ENCODE peak calls at places on chromosome 20, in five cellular contexts. L is HCT116, A is SK-N-SH, S is OCI-LY7, J is GM23248. F is an unnamed sample. For H4K20me1, the result is how much of the 10 kb centered on the place peaks cover.

GRCh38 chr20:33301192-33301930 is 18.3 kb downstream of the BPIFB1 start:
- DNase-seq in L (no peak), J (peak), S (peak), A (no peak), F (no peak)

GRCh38 chr20:41047975-41048305 is 19.3 kb downstream of the TOP1 start:
- DNase-seq in L (no peak), A (no peak), S (peak), J (peak), F (no peak)

GRCh38 chr20:7744411-7744810 is 195.8 kb downstream of the HAO1 start:
- DNase-seq in S (no peak), J (peak), L (no peak), A (no peak), F (no peak)

GRCh38 chr20:3383878-3384495 is 23.5 kb downstream of the DNAAF9 start:
- DNase-seq in L (no peak), J (no peak), S (no peak), A (no peak), F (no peak)

GRCh38 chr20:61369731-61370520 is 117.9 kb downstream of the CDH4 start:
- DNase-seq in S (no peak), L (no peak), J (no peak), A (no peak), F (no peak)

GRCh38 chr20:15359056-15359455 is 1021.6 kb upstream of the FLRT3 start:
- DNase-seq in S (no peak), A (no peak), L (no peak), J (peak), F (no peak)

GRCh38 chr20:36866681-36867485 is 9.1 kb upstream of the TLDC2 start:
- DNase-seq in L (no peak), S (peak), J (peak), A (no peak), F (no peak)

GRCh38 chr20:44619294-44619693 is 32.2 kb downstream of the ADA start:
- DNase-seq in A (no peak), L (no peak), J (no peak), S (no peak), F (no peak)

GRCh38 chr20:61983965-61984364 is 81.7 kb downstream of the TAF4 start:
- DNase-seq in S (no peak), L (no peak), A (no peak), J (no peak), F (no peak)

GRCh38 chr20:61067221-61067620 is 184.8 kb upstream of the CDH4 start:
- DNase-seq in S (no peak), A (no peak), J (no peak), L (no peak), F (no peak)

GRCh38 chr20:51700809-51701285 is 67.3 kb downstream of the ATP9A start:
- DNase-seq in J (peak), L (peak), S (peak), A (peak), F (peak)

GRCh38 chr20:46808565-46808964 is 86.1 kb upstream of the EYA2 start:
- DNase-seq in A (no peak), L (no peak), J (no peak), S (no peak), F (no peak)

GRCh38 chr20:54980321-54980960 is 505.0 kb downstream of the DOK5 start:
- DNase-seq in A (peak), J (no peak), S (peak), L (no peak), F (peak)

GRCh38 chr20:35171753-35172433 is at the start of gene PROCR:
- DNase-seq in L (peak), S (no peak), J (peak), A (peak), F (peak)

GRCh38 chr20:41526327-41526726 is 91.8 kb downstream of the CHD6 start:
- DNase-seq in S (no peak), J (no peak), L (no peak), A (no peak), F (no peak)

GRCh38 chr20:7985916-7986315 is 33.6 kb downstream of the TMX4 start:
- DNase-seq in A (no peak), J (no peak), L (no peak), S (no peak), F (no peak)

GRCh38 chr20:23937303-23938117 is 51.1 kb downstream of the GGTLC1 start:
- DNase-seq in L (peak), S (peak), J (peak), A (peak), F (peak)

GRCh38 chr20:32820698-32821378 is 1.1 kb downstream of the MAPRE1 start:
- DNase-seq in A (peak), S (peak), L (no peak), J (no peak), F (peak)

GRCh38 chr20:29430531-29430930 is 1826.9 kb upstream of the DEFB115 start:
- DNase-seq in S (no peak), L (no peak), A (peak), J (no peak), F (no peak)

GRCh38 chr20:51938557-51939324 is 136.4 kb upstream of the SALL4 start:
- DNase-seq in A (no peak), J (peak), L (no peak), S (no peak), F (no peak)

GRCh38 chr20:1327241-1327653 is 1.7 kb downstream of the SDCBP2 start:
- DNase-seq in J (peak), S (no peak), L (no peak), A (no peak), F (no peak)

GRCh38 chr20:48632825-48633619 is 194.8 kb downstream of the PREX1 start:
- DNase-seq in L (no peak), A (peak), S (no peak), J (no peak), F (no peak)
- H4K20me1 ChIP-seq in L (under half), A (under half), S (under half), J (under half), F (under half)

GRCh38 chr20:12968472-12968871 is 40.3 kb upstream of the SPTLC3 start:
- DNase-seq in J (no peak), L (no peak), A (no peak), S (no peak), F (no peak)

GRCh38 chr20:12967932-12968331 is 40.8 kb upstream of the SPTLC3 start:
- DNase-seq in J (no peak), A (no peak), L (no peak), S (no peak), F (no peak)

GRCh38 chr20:12969071-12969669 is 39.6 kb upstream of the SPTLC3 start:
- DNase-seq in S (no peak), J (no peak), A (no peak), L (no peak), F (no peak)

GRCh38 chr20:12966468-12967085 is 42.2 kb upstream of the SPTLC3 start:
- DNase-seq in L (no peak), A (no peak), S (no peak), J (peak), F (peak)

GRCh38 chr20:12970372-12970821 is 38.4 kb upstream of the SPTLC3 start:
- DNase-seq in S (peak), A (no peak), J (peak), L (no peak), F (peak)
- TF ChIP-seq EZH2phosphoT487 in S (no peak), A (no peak), J (no peak), L (no peak), F (no peak)

GRCh38 chr20:50532231-50532630 is 22.0 kb downstream of the PTPN1 start:
- DNase-seq in S (no peak), L (no peak), A (no peak), J (no peak), F (no peak)
- H4K20me1 ChIP-seq in S (under half), L (under half), A (half or more), J (under half), F (half or more)

DNA sequence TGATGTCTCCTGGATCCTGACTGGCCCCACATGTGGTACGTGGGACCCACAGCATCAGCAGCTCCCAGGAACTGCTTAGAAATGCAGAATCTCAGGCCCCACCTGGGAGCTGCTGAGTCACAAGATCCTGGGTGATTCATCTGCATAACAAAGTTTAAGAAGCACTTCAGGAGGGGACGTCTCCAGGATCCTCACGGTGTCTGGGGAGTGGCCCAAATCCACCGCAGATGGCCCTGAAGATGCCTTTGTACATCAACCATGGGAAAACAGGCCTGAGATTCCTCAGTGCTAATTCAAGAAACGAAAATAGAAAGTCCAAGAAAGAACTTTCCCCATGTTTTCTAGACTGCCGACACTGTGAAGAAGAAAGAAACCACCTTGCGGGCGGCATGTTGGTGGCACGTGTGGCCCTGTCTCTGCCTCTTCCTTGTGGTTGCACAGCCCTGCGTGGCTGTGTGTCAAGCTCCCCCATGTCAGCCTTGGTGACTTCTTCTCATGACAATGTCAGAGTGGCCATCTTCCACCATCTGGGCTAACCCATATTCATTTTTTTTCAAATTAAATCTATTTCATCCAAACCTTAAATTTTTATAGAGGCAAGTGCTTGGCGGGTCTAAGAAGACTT is 26.1 kb downstream of the RRBP1 start:
- DNase-seq in S (no peak), J (peak), A (peak), L (no peak), F (no peak)
- TF ChIP-seq EZH2phosphoT487 in S (no peak), J (no peak), A (no peak), L (no peak), F (no peak)